ENCODE peak calls at places on chromosomes 12 and 14, in five cellular contexts. One of them, this sample, is unnamed.

GRCh38 chr12:121697093-121697698 is 15.4 kb upstream of the TMEM120B start:
- DNase-seq in heart right ventricle: peak; percentile 54
- DNase-seq in GM23338: peak; percentile 78
- DNase-seq in IMR-90: peak; percentile 53
- DNase-seq in psoas muscle: no peak
- DNase-seq in this sample: peak; percentile 42

GRCh38 chr14:77043984-77044485 is 15.5 kb upstream of the IRF2BPL start:
- DNase-seq in heart right ventricle: no peak
- DNase-seq in GM23338: no peak
- DNase-seq in IMR-90: no peak
- DNase-seq in psoas muscle: no peak
- DNase-seq in this sample: peak; percentile 78

GRCh38 chr12:89067436-89067835 is 284.9 kb downstream of the DUSP6 start:
- DNase-seq in heart right ventricle: no peak
- DNase-seq in GM23338: no peak
- DNase-seq in IMR-90: peak; percentile 94
- DNase-seq in psoas muscle: no peak
- DNase-seq in this sample: no peak

GRCh38 chr12:76457818-76458217 is 101.8 kb downstream of the OSBPL8 start:
- DNase-seq in heart right ventricle: no peak
- DNase-seq in GM23338: no peak
- DNase-seq in IMR-90: no peak
- DNase-seq in psoas muscle: no peak
- DNase-seq in this sample: no peak

GRCh38 chr12:2129076-2129475 is 76.3 kb downstream of the CACNA1C start:
- DNase-seq in heart right ventricle: no peak
- DNase-seq in GM23338: no peak
- DNase-seq in IMR-90: peak; percentile 75
- DNase-seq in psoas muscle: no peak
- DNase-seq in this sample: no peak

GRCh38 chr14:35576260-35576659 is 42.3 kb downstream of the INSM2 start:
- DNase-seq in heart right ventricle: no peak
- DNase-seq in GM23338: no peak
- DNase-seq in IMR-90: peak; percentile 6
- DNase-seq in psoas muscle: no peak
- DNase-seq in this sample: no peak

GRCh38 chr14:31770271-31770670 is 209.1 kb downstream of the NUBPL start:
- DNase-seq in heart right ventricle: no peak
- DNase-seq in GM23338: no peak
- DNase-seq in IMR-90: no peak
- DNase-seq in psoas muscle: peak; percentile 50
- DNase-seq in this sample: no peak

GRCh38 chr12:49964849-49965624 is 3.4 kb downstream of the AQP5 start:
- DNase-seq in heart right ventricle: no peak
- DNase-seq in GM23338: no peak
- DNase-seq in IMR-90: no peak
- DNase-seq in psoas muscle: no peak
- DNase-seq in this sample: no peak

GRCh38 chr12:107446476-107446875 is 239.1 kb upstream of the PWP1 start:
- DNase-seq in heart right ventricle: no peak
- DNase-seq in GM23338: no peak
- DNase-seq in IMR-90: no peak
- DNase-seq in psoas muscle: no peak
- DNase-seq in this sample: no peak

GRCh38 chr14:42057176-42057575 is 450.5 kb downstream of the LRFN5 start:
- DNase-seq in heart right ventricle: no peak
- DNase-seq in GM23338: no peak
- DNase-seq in IMR-90: peak; percentile 14
- DNase-seq in psoas muscle: no peak
- DNase-seq in this sample: no peak

GRCh38 chr12:130104114-130104513 is 58.1 kb upstream of the FZD10 start:
- DNase-seq in heart right ventricle: no peak
- DNase-seq in GM23338: no peak
- DNase-seq in IMR-90: no peak
- DNase-seq in psoas muscle: no peak
- DNase-seq in this sample: peak; percentile 44

GRCh38 chr12:18165422-18165871 is 75.5 kb upstream of the RERGL start:
- DNase-seq in heart right ventricle: no peak
- DNase-seq in GM23338: no peak
- DNase-seq in IMR-90: peak; percentile 20
- DNase-seq in psoas muscle: no peak
- DNase-seq in this sample: no peak

GRCh38 chr12:131114331-131114730 is 160.6 kb downstream of the ADGRD1 start:
- DNase-seq in heart right ventricle: no peak
- DNase-seq in GM23338: no peak
- DNase-seq in IMR-90: no peak
- DNase-seq in psoas muscle: no peak
- DNase-seq in this sample: no peak

GRCh38 chr14:101948666-101949205 is 15.6 kb upstream of the DYNC1H1 start:
- DNase-seq in heart right ventricle: no peak
- DNase-seq in GM23338: peak; percentile 12
- DNase-seq in IMR-90: no peak
- DNase-seq in psoas muscle: peak; percentile 37
- DNase-seq in this sample: no peak

GRCh38 chr12:88298761-88299242 is 156.7 kb downstream of the TMTC3 start:
- DNase-seq in heart right ventricle: no peak
- DNase-seq in GM23338: peak; percentile 13
- DNase-seq in IMR-90: peak; percentile 73
- DNase-seq in psoas muscle: no peak
- DNase-seq in this sample: no peak

GRCh38 chr12:89238593-89238992 is 113.7 kb downstream of the DUSP6 start:
- DNase-seq in heart right ventricle: peak; percentile 60
- DNase-seq in GM23338: no peak
- DNase-seq in IMR-90: no peak
- DNase-seq in psoas muscle: peak; percentile 20
- DNase-seq in this sample: no peak

GRCh38 chr12:29794869-29795268 is 11.1 kb upstream of the TMTC1 start:
- DNase-seq in heart right ventricle: no peak
- DNase-seq in GM23338: no peak
- DNase-seq in IMR-90: no peak
- DNase-seq in psoas muscle: no peak
- DNase-seq in this sample: no peak

GRCh38 chr14:52701223-52701622 is 5.8 kb upstream of the PSMC6 start:
- DNase-seq in heart right ventricle: no peak
- DNase-seq in GM23338: no peak
- DNase-seq in IMR-90: peak; percentile 6
- DNase-seq in psoas muscle: no peak
- DNase-seq in this sample: no peak

GRCh38 chr14:96627811-96628775 is 125.9 kb downstream of the PAPOLA start:
- DNase-seq in heart right ventricle: no peak
- DNase-seq in GM23338: no peak
- DNase-seq in IMR-90: no peak
- DNase-seq in psoas muscle: no peak
- DNase-seq in this sample: peak; percentile 25

GRCh38 chr12:124673881-124674617 is 106.6 kb upstream of the NCOR2 start:
- DNase-seq in heart right ventricle: no peak
- DNase-seq in GM23338: no peak
- DNase-seq in IMR-90: no peak
- DNase-seq in psoas muscle: no peak
- DNase-seq in this sample: no peak

GRCh38 chr12:5965950-5966383 is 20.9 kb upstream of the ANO2 start:
- DNase-seq in heart right ventricle: no peak
- DNase-seq in GM23338: peak; percentile 85
- DNase-seq in IMR-90: peak; percentile 34
- DNase-seq in psoas muscle: no peak
- DNase-seq in this sample: peak; percentile 93

GRCh38 chr14:68089146-68089715 is 269.7 kb downstream of the RAD51B start:
- DNase-seq in heart right ventricle: no peak
- DNase-seq in GM23338: no peak
- DNase-seq in IMR-90: peak; percentile 61
- DNase-seq in psoas muscle: no peak
- DNase-seq in this sample: no peak

GRCh38 chr14:105168093-105168420 is 519 bp downstream of the JAG2 start:
- DNase-seq in heart right ventricle: no peak
- DNase-seq in GM23338: peak; percentile 58
- DNase-seq in IMR-90: no peak
- DNase-seq in psoas muscle: no peak
- DNase-seq in this sample: no peak

GRCh38 chr12:24533953-24534352 is 414.9 kb downstream of the BCAT1 start:
- DNase-seq in heart right ventricle: no peak
- DNase-seq in GM23338: no peak
- DNase-seq in IMR-90: no peak
- DNase-seq in psoas muscle: no peak
- DNase-seq in this sample: no peak

GRCh38 chr14:59161571-59162175 is 26.8 kb upstream of the DAAM1 start:
- DNase-seq in heart right ventricle: no peak
- DNase-seq in GM23338: peak; percentile 33
- DNase-seq in IMR-90: peak; percentile 71
- DNase-seq in psoas muscle: no peak
- DNase-seq in this sample: no peak

GRCh38 chr12:93713800-93714199 is 36.6 kb downstream of the CRADD start:
- DNase-seq in heart right ventricle: no peak
- DNase-seq in GM23338: no peak
- DNase-seq in IMR-90: no peak
- DNase-seq in psoas muscle: no peak
- DNase-seq in this sample: no peak

GRCh38 chr12:93713060-93713459 is 35.9 kb downstream of the CRADD start:
- DNase-seq in heart right ventricle: no peak
- DNase-seq in GM23338: no peak
- DNase-seq in IMR-90: no peak
- DNase-seq in psoas muscle: no peak
- DNase-seq in this sample: no peak

GRCh38 chr12:93714382-93714781 is 37.2 kb downstream of the CRADD start:
- DNase-seq in heart right ventricle: peak; percentile 17
- DNase-seq in GM23338: peak; percentile 29
- DNase-seq in IMR-90: no peak
- DNase-seq in psoas muscle: no peak
- DNase-seq in this sample: no peak

GRCh38 chr12:93710574-93710926 is 33.4 kb downstream of the CRADD start:
- DNase-seq in heart right ventricle: no peak
- DNase-seq in GM23338: no peak
- DNase-seq in IMR-90: no peak
- DNase-seq in psoas muscle: no peak
- DNase-seq in this sample: no peak

GRCh38 chr12:93712204-93712603 is 35.0 kb downstream of the CRADD start:
- DNase-seq in heart right ventricle: no peak
- DNase-seq in GM23338: no peak
- DNase-seq in IMR-90: no peak
- DNase-seq in psoas muscle: no peak
- DNase-seq in this sample: no peak
- H3K27ac ChIP-seq in heart right ventricle: peak overlapping the region; percentile 53
- H3K27ac ChIP-seq in GM23338: no peak overlapping the region
- H3K27ac ChIP-seq in IMR-90: no peak overlapping the region
- H3K27ac ChIP-seq in psoas muscle: no peak overlapping the region
- H3K27ac ChIP-seq in this sample: no peak overlapping the region

GRCh38 chr12:53600490-53601295 is 25.5 kb downstream of the ATF7 start:
- DNase-seq in heart right ventricle: no peak
- DNase-seq in GM23338: no peak
- DNase-seq in IMR-90: no peak
- DNase-seq in psoas muscle: no peak
- DNase-seq in this sample: no peak
- H3K4me1 ChIP-seq in heart right ventricle: peaks cover 57% of the 10 kb centered on the region
- H3K4me1 ChIP-seq in GM23338: peaks cover 30% of the 10 kb centered on the region
- H3K4me1 ChIP-seq in IMR-90: peaks cover 3% of the 10 kb centered on the region
- H3K4me1 ChIP-seq in psoas muscle: peaks cover 37% of the 10 kb centered on the region
- H3K4me1 ChIP-seq in this sample: no peaks in the 10 kb centered on the region

GRCh38 chr14:103818870-103819269 is 28.5 kb downstream of the PPP1R13B start:
- DNase-seq in heart right ventricle: no peak
- DNase-seq in GM23338: no peak
- DNase-seq in IMR-90: no peak
- DNase-seq in psoas muscle: no peak
- DNase-seq in this sample: no peak

GRCh38 chr14:103820382-103820781 is 27.0 kb downstream of the PPP1R13B start:
- DNase-seq in heart right ventricle: no peak
- DNase-seq in GM23338: no peak
- DNase-seq in IMR-90: no peak
- DNase-seq in psoas muscle: no peak
- DNase-seq in this sample: no peak

GRCh38 chr14:103818422-103818821 is 29.0 kb downstream of the PPP1R13B start:
- DNase-seq in heart right ventricle: no peak
- DNase-seq in GM23338: no peak
- DNase-seq in IMR-90: no peak
- DNase-seq in psoas muscle: no peak
- DNase-seq in this sample: no peak

GRCh38 chr14:103820908-103821307 is 26.5 kb downstream of the PPP1R13B start:
- DNase-seq in heart right ventricle: no peak
- DNase-seq in GM23338: no peak
- DNase-seq in IMR-90: no peak
- DNase-seq in psoas muscle: no peak
- DNase-seq in this sample: no peak

DNA sequence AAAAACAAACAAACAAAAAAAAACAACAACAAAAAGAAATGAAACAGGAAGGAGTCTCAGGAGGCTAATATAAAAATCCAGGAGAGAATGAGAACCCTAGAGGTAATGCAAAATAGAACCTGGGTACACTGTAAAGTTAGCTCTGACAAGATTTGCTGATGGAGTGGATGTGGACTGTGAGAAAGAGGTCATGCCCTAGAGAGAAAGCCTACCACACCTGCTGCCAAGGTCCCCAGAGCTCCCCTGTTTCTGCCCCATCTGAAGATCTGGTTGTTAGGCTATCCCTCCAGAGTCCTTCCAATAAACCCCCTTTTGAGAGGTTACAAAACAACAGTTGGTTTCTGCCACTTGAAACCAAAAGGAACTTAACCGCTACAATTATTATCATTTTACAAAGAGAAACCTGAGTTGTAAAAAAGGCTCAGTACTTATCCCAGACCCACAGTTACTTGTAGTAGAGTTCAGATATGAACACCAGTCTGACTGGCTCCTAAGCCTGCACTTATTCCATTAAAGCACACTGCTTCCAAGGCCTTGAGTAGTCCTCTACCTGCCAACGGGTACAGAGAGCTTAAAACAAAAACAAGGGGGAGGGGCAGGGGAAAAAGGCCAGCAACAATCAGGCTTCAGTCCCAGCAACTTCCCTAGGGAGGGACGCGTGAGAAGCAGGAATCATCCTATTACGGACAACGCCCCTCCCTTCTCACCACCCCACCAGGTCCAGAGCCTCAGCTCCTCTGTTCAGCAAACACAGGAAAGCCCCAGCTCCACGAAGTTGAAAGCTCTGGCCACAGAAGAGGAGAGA is 27.7 kb downstream of the PPP1R13B start:
- DNase-seq in heart right ventricle: peak; percentile 79
- DNase-seq in GM23338: peak; percentile 86
- DNase-seq in IMR-90: no peak
- DNase-seq in psoas muscle: peak; percentile 24
- DNase-seq in this sample: peak; percentile 86
- H3K27ac ChIP-seq in heart right ventricle: peak overlapping the region; percentile 26
- H3K27ac ChIP-seq in GM23338: no peak overlapping the region
- H3K27ac ChIP-seq in IMR-90: no peak overlapping the region
- H3K27ac ChIP-seq in psoas muscle: peak overlapping the region; percentile 26
- H3K27ac ChIP-seq in this sample: peak overlapping the region; percentile 13

DNA sequence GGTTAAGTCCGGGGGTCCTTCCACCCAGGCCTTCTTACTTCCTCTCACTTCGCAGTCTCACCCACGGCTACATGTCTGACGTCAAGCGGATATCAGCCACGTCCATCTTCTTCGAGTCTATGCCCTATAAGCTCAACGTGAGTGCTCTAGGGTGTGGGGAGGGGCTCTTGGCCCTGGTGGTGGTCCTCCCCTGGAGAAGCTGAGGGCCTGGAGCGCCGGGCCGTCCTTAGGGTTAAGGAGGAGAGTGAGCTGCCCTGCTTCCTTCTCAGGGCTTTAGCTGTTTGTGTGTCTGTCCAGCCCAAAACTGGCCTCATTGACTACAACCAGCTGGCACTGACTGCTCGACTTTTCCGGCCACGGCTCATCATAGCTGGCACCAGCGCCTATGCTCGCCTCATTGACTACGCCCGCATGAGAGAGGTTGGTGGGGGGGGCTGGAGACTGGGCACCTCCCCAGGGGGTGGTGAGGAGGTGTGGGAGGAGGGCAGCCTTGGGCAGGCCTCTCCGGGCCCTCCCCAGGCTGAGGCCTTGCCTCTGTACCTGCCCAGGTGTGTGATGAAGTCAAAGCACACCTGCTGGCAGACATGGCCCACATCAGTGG is 2.7 kb downstream of the SHMT2 start:
- DNase-seq in heart right ventricle: no peak
- DNase-seq in GM23338: no peak
- DNase-seq in IMR-90: no peak
- DNase-seq in psoas muscle: no peak
- DNase-seq in this sample: no peak
- H3K4me1 ChIP-seq in heart right ventricle: peaks cover 19% of the 10 kb centered on the region
- H3K4me1 ChIP-seq in GM23338: peaks cover 52% of the 10 kb centered on the region
- H3K4me1 ChIP-seq in IMR-90: peaks cover 14% of the 10 kb centered on the region
- H3K4me1 ChIP-seq in psoas muscle: peaks cover 12% of the 10 kb centered on the region
- H3K4me1 ChIP-seq in this sample: peaks cover 10% of the 10 kb centered on the region

This sample was measured in endodermal cell.